ENCODE peak calls at places on chromosomes 6 and 20, in nine cellular contexts. C is esophagus squamous epithelium; D is stomach; J is NT2/D1; K is CD8-positive, alpha-beta T cell; I is astrocyte; S is naive thymus-derived CD4-positive, alpha-beta T cell; F is right atrium auricular region; V is psoas muscle. R is an unnamed sample. For H3K4me1, the result is how much of the 10 kb centered on the place peaks cover.

GRCh38 chr6:134903448-134903847 is 46.5 kb downstream of the ALDH8A1 start:
- DNase-seq in C (no peak), D (no peak), J (no peak), K (no peak), I (no peak), S (no peak), F (no peak), V (no peak), R (no peak)

GRCh38 chr20:60365882-60366281 is 407.7 kb downstream of the CDH26 start:
- DNase-seq in C (no peak), D (no peak), J (no peak), K (no peak), I (no peak), S (no peak), F (no peak), V (no peak), R (no peak)

GRCh38 chr6:15513131-15513771 is 149.6 kb downstream of the DTNBP1 start:
- DNase-seq in C (no peak), D (no peak), J (no peak), K (no peak), I (no peak), S (no peak), F (no peak), V (no peak), R (no peak)

GRCh38 chr6:109351231-109352132 is 30.8 kb downstream of the CD164 start:
- DNase-seq in C (no peak), D (no peak), J (no peak), K (no peak), I (no peak), S (no peak), F (no peak), V (no peak), R (no peak)

GRCh38 chr6:118801257-118801656 is 92.7 kb upstream of the ASF1A start:
- DNase-seq in C (no peak), D (no peak), J (no peak), K (no peak), I (no peak), S (no peak), F (no peak), V (no peak), R (no peak)

GRCh38 chr20:19552144-19552895 is 205.7 kb upstream of the RIN2 start:
- DNase-seq in C (no peak), D (peak), J (peak), K (no peak), I (no peak), S (no peak), F (no peak), V (no peak), R (no peak)

GRCh38 chr20:44833437-44833836 is 23.1 kb upstream of the RIMS4 start:
- DNase-seq in C (no peak), D (no peak), J (no peak), K (no peak), I (no peak), S (no peak), F (no peak), V (no peak), R (no peak)

GRCh38 chr20:4490595-4491280 is 231.0 kb upstream of the PRND start:
- DNase-seq in C (no peak), D (no peak), J (no peak), K (no peak), I (no peak), S (no peak), F (no peak), V (no peak), R (no peak)

GRCh38 chr20:63191400-63191799 is 24.5 kb downstream of the YTHDF1 start:
- DNase-seq in C (no peak), D (peak), J (no peak), K (no peak), I (no peak), S (no peak), F (no peak), V (no peak), R (no peak)

GRCh38 chr20:2599265-2600060 is 53.0 kb upstream of the NOP56 start:
- DNase-seq in C (no peak), D (no peak), J (no peak), K (no peak), I (no peak), S (no peak), F (no peak), V (no peak), R (no peak)

GRCh38 chr6:46248143-46248542 is 77.4 kb upstream of the ENPP5 start:
- DNase-seq in C (no peak), D (no peak), J (no peak), K (no peak), I (no peak), S (no peak), F (no peak), V (no peak), R (no peak)

GRCh38 chr6:165484178-165484889 is 174.9 kb upstream of the C6orf118 start:
- DNase-seq in C (no peak), D (no peak), J (no peak), K (no peak), I (no peak), S (no peak), F (no peak), V (no peak), R (no peak)

DNA sequence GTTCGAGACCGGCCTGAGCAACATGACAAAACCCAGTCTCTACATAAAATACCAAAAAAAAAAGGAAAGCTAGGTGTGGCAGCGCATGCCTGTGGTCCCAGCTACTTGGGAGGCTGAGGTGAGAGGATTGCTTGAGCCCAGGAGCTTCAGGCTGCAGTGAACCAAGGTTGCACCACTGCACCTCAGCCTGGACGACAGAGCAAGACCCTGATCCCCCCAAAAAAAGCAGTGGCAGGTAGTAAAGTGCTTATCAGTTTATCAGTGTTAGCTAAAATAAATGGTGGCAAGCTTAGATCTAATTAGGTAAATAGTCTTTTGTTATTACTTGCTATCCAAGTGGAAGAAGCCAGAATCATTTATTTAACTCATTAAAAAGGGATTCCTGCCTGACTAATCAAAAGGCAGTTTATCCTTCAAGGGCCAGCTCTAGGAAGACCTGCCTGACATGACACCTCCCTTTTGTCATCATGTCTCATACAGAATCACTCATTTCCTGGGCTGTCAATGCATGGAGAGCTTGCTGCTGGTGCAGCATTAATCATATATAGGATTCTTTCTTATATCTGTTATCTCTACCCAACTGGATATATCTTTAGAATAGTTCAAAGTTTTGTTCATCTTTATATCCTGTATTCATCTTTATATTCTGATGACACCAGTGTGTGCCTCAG is 9.6 kb downstream of the DSTN start:
- DNase-seq in C (no peak), D (no peak), J (no peak), K (no peak), I (no peak), S (no peak), F (no peak), V (no peak), R (no peak)
- H3K4me3 ChIP-seq in C (no peak), D (no peak), J (no peak), K (no peak), I (no peak), S (no peak), F (no peak), V (no peak), R (no peak)

GRCh38 chr20:58910473-58910872 is 58.0 kb downstream of the GNAS start:
- DNase-seq in C (no peak), D (no peak), J (no peak), K (no peak), I (no peak), S (no peak), F (no peak), V (no peak), R (no peak)
- H3K4me1 ChIP-seq in C (under half), D (under half), J (under half), K (under half), I (under half), S (under half), F (under half), V (under half), R (under half)

DNA sequence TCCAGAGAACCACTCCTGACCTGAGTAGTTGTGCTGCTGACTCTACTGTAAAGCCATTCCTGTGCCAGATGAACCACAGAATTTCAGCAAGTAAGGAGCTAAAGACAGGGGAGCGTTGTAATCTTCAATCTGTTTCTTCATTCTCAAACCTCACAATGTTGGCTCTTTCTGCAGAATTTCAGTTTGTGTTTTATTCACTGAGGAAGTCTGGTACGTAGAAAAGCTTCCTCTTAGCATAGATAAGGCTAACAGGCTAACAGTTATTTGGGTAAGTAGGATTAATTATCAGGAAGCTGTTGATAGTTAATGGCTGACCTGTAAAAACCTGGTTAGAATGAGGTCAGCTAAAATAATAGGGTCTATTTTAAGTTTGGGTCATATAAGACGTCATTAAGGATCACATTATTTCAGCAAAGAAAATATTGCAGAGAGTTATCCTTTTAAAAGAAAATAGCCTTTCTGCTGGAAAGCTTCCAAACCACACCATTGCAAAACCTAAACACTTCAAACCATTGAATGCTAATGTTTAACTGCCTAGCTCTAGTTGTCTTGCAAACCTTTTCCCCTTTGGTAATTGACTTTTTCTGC is 14.1 kb upstream of the TENT5A start:
- DNase-seq in C (no peak), D (no peak), J (no peak), K (no peak), I (peak), S (no peak), F (no peak), V (no peak), R (no peak)
- H3K4me3 ChIP-seq in C (no peak), D (no peak), J (no peak), K (no peak), I (no peak), S (no peak), F (no peak), V (no peak), R (no peak)

GRCh38 chr6:30781697-30782424 is 37.5 kb upstream of the IER3 start:
- DNase-seq in C (peak), D (peak), J (no peak), K (peak), I (peak), S (no peak), F (peak), V (peak), R (peak)
- H3K4me1 ChIP-seq in C (under half), D (half or more), J (under half), K (under half), I (under half), S (under half), F (under half), V (under half), R (half or more)

R was measured in heart right ventricle.